ENCODE peak calls at places on chromosomes 1 and 21, in eight cellular contexts. One of them, this sample, is unnamed.

GRCh38 chr1:109040627-109041613 is 982 bp downstream of the WDR47 start:
- DNase-seq in AG08396: peak
- DNase-seq in nucleus accumbens: peak
- DNase-seq in progenitor cell of endocrine pancreas: peak
- DNase-seq in activated CD4-positive, alpha-beta T cell treated with anti-CD3 and anti-CD28 coated beads, Interleukin-2, amount 50 U/mL, for 48 hours: peak
- DNase-seq in activated T-cell treated with anti-CD3 and anti-CD28 coated beads, Interleukin-2, amount 50 U/mL, for 1 hour: no peak
- DNase-seq in SK-N-SH: peak
- DNase-seq in COLO829: peak
- DNase-seq in this sample: peak

GRCh38 chr1:116420417-116421200 is 47.6 kb downstream of the ATP1A1 start:
- DNase-seq in AG08396: no peak
- DNase-seq in nucleus accumbens: no peak
- DNase-seq in progenitor cell of endocrine pancreas: no peak
- DNase-seq in activated CD4-positive, alpha-beta T cell treated with anti-CD3 and anti-CD28 coated beads, Interleukin-2, amount 50 U/mL, for 48 hours: no peak
- DNase-seq in activated T-cell treated with anti-CD3 and anti-CD28 coated beads, Interleukin-2, amount 50 U/mL, for 1 hour: no peak
- DNase-seq in SK-N-SH: no peak
- DNase-seq in COLO829: no peak
- DNase-seq in this sample: no peak

GRCh38 chr21:29258626-29259335 is 39.9 kb upstream of the BACH1 start:
- DNase-seq in AG08396: peak
- DNase-seq in nucleus accumbens: no peak
- DNase-seq in progenitor cell of endocrine pancreas: no peak
- DNase-seq in activated CD4-positive, alpha-beta T cell treated with anti-CD3 and anti-CD28 coated beads, Interleukin-2, amount 50 U/mL, for 48 hours: no peak
- DNase-seq in activated T-cell treated with anti-CD3 and anti-CD28 coated beads, Interleukin-2, amount 50 U/mL, for 1 hour: no peak
- DNase-seq in SK-N-SH: no peak
- DNase-seq in COLO829: no peak
- DNase-seq in this sample: no peak

GRCh38 chr21:17688912-17689874 is 76.5 kb upstream of the BTG3 start:
- DNase-seq in AG08396: no peak
- DNase-seq in nucleus accumbens: peak
- DNase-seq in progenitor cell of endocrine pancreas: no peak
- DNase-seq in activated CD4-positive, alpha-beta T cell treated with anti-CD3 and anti-CD28 coated beads, Interleukin-2, amount 50 U/mL, for 48 hours: peak
- DNase-seq in activated T-cell treated with anti-CD3 and anti-CD28 coated beads, Interleukin-2, amount 50 U/mL, for 1 hour: peak
- DNase-seq in SK-N-SH: no peak
- DNase-seq in COLO829: peak
- DNase-seq in this sample: no peak

GRCh38 chr1:75602486-75602885 is 8.4 kb downstream of the SLC44A5 start:
- DNase-seq in AG08396: no peak
- DNase-seq in nucleus accumbens: no peak
- DNase-seq in progenitor cell of endocrine pancreas: no peak
- DNase-seq in activated CD4-positive, alpha-beta T cell treated with anti-CD3 and anti-CD28 coated beads, Interleukin-2, amount 50 U/mL, for 48 hours: no peak
- DNase-seq in activated T-cell treated with anti-CD3 and anti-CD28 coated beads, Interleukin-2, amount 50 U/mL, for 1 hour: no peak
- DNase-seq in SK-N-SH: no peak
- DNase-seq in COLO829: no peak
- DNase-seq in this sample: no peak

GRCh38 chr1:32972814-32973428 is 8.3 kb upstream of the RNF19B start:
- DNase-seq in AG08396: peak
- DNase-seq in nucleus accumbens: peak
- DNase-seq in progenitor cell of endocrine pancreas: peak
- DNase-seq in activated CD4-positive, alpha-beta T cell treated with anti-CD3 and anti-CD28 coated beads, Interleukin-2, amount 50 U/mL, for 48 hours: no peak
- DNase-seq in activated T-cell treated with anti-CD3 and anti-CD28 coated beads, Interleukin-2, amount 50 U/mL, for 1 hour: no peak
- DNase-seq in SK-N-SH: peak
- DNase-seq in COLO829: no peak
- DNase-seq in this sample: no peak

GRCh38 chr1:28280501-28280900 is 21.2 kb downstream of the SESN2 start:
- DNase-seq in AG08396: no peak
- DNase-seq in nucleus accumbens: no peak
- DNase-seq in progenitor cell of endocrine pancreas: no peak
- DNase-seq in activated CD4-positive, alpha-beta T cell treated with anti-CD3 and anti-CD28 coated beads, Interleukin-2, amount 50 U/mL, for 48 hours: no peak
- DNase-seq in activated T-cell treated with anti-CD3 and anti-CD28 coated beads, Interleukin-2, amount 50 U/mL, for 1 hour: no peak
- DNase-seq in SK-N-SH: no peak
- DNase-seq in COLO829: no peak
- DNase-seq in this sample: no peak

GRCh38 chr21:44681861-44682579 is at the start of gene KRTAP12-1:
- DNase-seq in AG08396: no peak
- DNase-seq in nucleus accumbens: no peak
- DNase-seq in progenitor cell of endocrine pancreas: no peak
- DNase-seq in activated CD4-positive, alpha-beta T cell treated with anti-CD3 and anti-CD28 coated beads, Interleukin-2, amount 50 U/mL, for 48 hours: no peak
- DNase-seq in activated T-cell treated with anti-CD3 and anti-CD28 coated beads, Interleukin-2, amount 50 U/mL, for 1 hour: no peak
- DNase-seq in SK-N-SH: no peak
- DNase-seq in COLO829: no peak
- DNase-seq in this sample: no peak

GRCh38 chr1:66733348-66734017 is 18.8 kb upstream of the DYNLT5 start:
- DNase-seq in AG08396: no peak
- DNase-seq in nucleus accumbens: no peak
- DNase-seq in progenitor cell of endocrine pancreas: no peak
- DNase-seq in activated CD4-positive, alpha-beta T cell treated with anti-CD3 and anti-CD28 coated beads, Interleukin-2, amount 50 U/mL, for 48 hours: no peak
- DNase-seq in activated T-cell treated with anti-CD3 and anti-CD28 coated beads, Interleukin-2, amount 50 U/mL, for 1 hour: no peak
- DNase-seq in SK-N-SH: no peak
- DNase-seq in COLO829: no peak
- DNase-seq in this sample: no peak

GRCh38 chr1:73781257-73781656 is 416.7 kb downstream of the LRRIQ3 start:
- DNase-seq in AG08396: no peak
- DNase-seq in nucleus accumbens: no peak
- DNase-seq in progenitor cell of endocrine pancreas: no peak
- DNase-seq in activated CD4-positive, alpha-beta T cell treated with anti-CD3 and anti-CD28 coated beads, Interleukin-2, amount 50 U/mL, for 48 hours: no peak
- DNase-seq in activated T-cell treated with anti-CD3 and anti-CD28 coated beads, Interleukin-2, amount 50 U/mL, for 1 hour: no peak
- DNase-seq in SK-N-SH: no peak
- DNase-seq in COLO829: peak
- DNase-seq in this sample: no peak

GRCh38 chr1:218339267-218339831 is 5.8 kb upstream of the TGFB2 start:
- DNase-seq in AG08396: peak
- DNase-seq in nucleus accumbens: no peak
- DNase-seq in progenitor cell of endocrine pancreas: no peak
- DNase-seq in activated CD4-positive, alpha-beta T cell treated with anti-CD3 and anti-CD28 coated beads, Interleukin-2, amount 50 U/mL, for 48 hours: no peak
- DNase-seq in activated T-cell treated with anti-CD3 and anti-CD28 coated beads, Interleukin-2, amount 50 U/mL, for 1 hour: no peak
- DNase-seq in SK-N-SH: no peak
- DNase-seq in COLO829: no peak
- DNase-seq in this sample: no peak

GRCh38 chr21:45641480-45642035 is 2.0 kb upstream of the PCBP3 start:
- DNase-seq in AG08396: no peak
- DNase-seq in nucleus accumbens: no peak
- DNase-seq in progenitor cell of endocrine pancreas: no peak
- DNase-seq in activated CD4-positive, alpha-beta T cell treated with anti-CD3 and anti-CD28 coated beads, Interleukin-2, amount 50 U/mL, for 48 hours: no peak
- DNase-seq in activated T-cell treated with anti-CD3 and anti-CD28 coated beads, Interleukin-2, amount 50 U/mL, for 1 hour: no peak
- DNase-seq in SK-N-SH: no peak
- DNase-seq in COLO829: no peak
- DNase-seq in this sample: no peak

GRCh38 chr1:174850726-174851125 is 149.0 kb upstream of the CACYBP start:
- DNase-seq in AG08396: no peak
- DNase-seq in nucleus accumbens: no peak
- DNase-seq in progenitor cell of endocrine pancreas: no peak
- DNase-seq in activated CD4-positive, alpha-beta T cell treated with anti-CD3 and anti-CD28 coated beads, Interleukin-2, amount 50 U/mL, for 48 hours: no peak
- DNase-seq in activated T-cell treated with anti-CD3 and anti-CD28 coated beads, Interleukin-2, amount 50 U/mL, for 1 hour: no peak
- DNase-seq in SK-N-SH: no peak
- DNase-seq in COLO829: no peak
- DNase-seq in this sample: no peak

GRCh38 chr1:30315185-30315960 is 408.0 kb downstream of the MATN1 start:
- DNase-seq in AG08396: no peak
- DNase-seq in nucleus accumbens: no peak
- DNase-seq in progenitor cell of endocrine pancreas: no peak
- DNase-seq in activated CD4-positive, alpha-beta T cell treated with anti-CD3 and anti-CD28 coated beads, Interleukin-2, amount 50 U/mL, for 48 hours: no peak
- DNase-seq in activated T-cell treated with anti-CD3 and anti-CD28 coated beads, Interleukin-2, amount 50 U/mL, for 1 hour: no peak
- DNase-seq in SK-N-SH: no peak
- DNase-seq in COLO829: no peak
- DNase-seq in this sample: no peak

GRCh38 chr1:19957779-19958178 is 21.6 kb downstream of the PLA2G2A start:
- DNase-seq in AG08396: no peak
- DNase-seq in nucleus accumbens: no peak
- DNase-seq in progenitor cell of endocrine pancreas: no peak
- DNase-seq in activated CD4-positive, alpha-beta T cell treated with anti-CD3 and anti-CD28 coated beads, Interleukin-2, amount 50 U/mL, for 48 hours: no peak
- DNase-seq in activated T-cell treated with anti-CD3 and anti-CD28 coated beads, Interleukin-2, amount 50 U/mL, for 1 hour: no peak
- DNase-seq in SK-N-SH: no peak
- DNase-seq in COLO829: no peak
- DNase-seq in this sample: no peak

GRCh38 chr1:22780696-22781095 is 70.1 kb downstream of the EPHB2 start:
- DNase-seq in AG08396: peak
- DNase-seq in nucleus accumbens: no peak
- DNase-seq in progenitor cell of endocrine pancreas: no peak
- DNase-seq in activated CD4-positive, alpha-beta T cell treated with anti-CD3 and anti-CD28 coated beads, Interleukin-2, amount 50 U/mL, for 48 hours: peak
- DNase-seq in activated T-cell treated with anti-CD3 and anti-CD28 coated beads, Interleukin-2, amount 50 U/mL, for 1 hour: no peak
- DNase-seq in SK-N-SH: peak
- DNase-seq in COLO829: peak
- DNase-seq in this sample: no peak

GRCh38 chr1:88910401-88910800 is 19.0 kb upstream of the GTF2B start:
- DNase-seq in AG08396: no peak
- DNase-seq in nucleus accumbens: no peak
- DNase-seq in progenitor cell of endocrine pancreas: no peak
- DNase-seq in activated CD4-positive, alpha-beta T cell treated with anti-CD3 and anti-CD28 coated beads, Interleukin-2, amount 50 U/mL, for 48 hours: no peak
- DNase-seq in activated T-cell treated with anti-CD3 and anti-CD28 coated beads, Interleukin-2, amount 50 U/mL, for 1 hour: no peak
- DNase-seq in SK-N-SH: no peak
- DNase-seq in COLO829: no peak
- DNase-seq in this sample: no peak

This sample was measured in amygdala.